ENCODE peak calls at places on chromosomes 1 and 21, in four cellular contexts. N is K562, E is HepG2, G is GM12878. V is an unnamed sample.

GRCh38 chr1:33393991-33394390 is 36.9 kb downstream of the PHC2 start:
- DNase-seq in E (no peak), N (no peak), G (no peak), V (no peak)

GRCh38 chr1:22114083-22115012 is 28.5 kb downstream of the WNT4 start:
- DNase-seq in G (no peak), N (no peak), E (no peak), V (peak)

GRCh38 chr1:191206808-191207207 is 729.1 kb upstream of the BRINP3 start:
- DNase-seq in G (no peak), E (no peak), N (no peak), V (no peak)

GRCh38 chr1:17861685-17862084 is 106.6 kb downstream of the ACTL8 start:
- DNase-seq in N (peak), E (no peak), G (no peak), V (peak)

GRCh38 chr21:26837539-26837938 is 7.7 kb downstream of the ADAMTS1 start:
- DNase-seq in G (no peak), N (no peak), E (no peak), V (no peak)

GRCh38 chr1:84505167-84506001 is 802 bp upstream of the SPATA1 start:
- DNase-seq in E (peak), N (peak), G (no peak), V (peak)

GRCh38 chr1:66271904-66272254 is 262.1 kb upstream of the SGIP1 start:
- DNase-seq in G (no peak), N (no peak), E (no peak), V (peak)

GRCh38 chr1:196152086-196152485 is 456.2 kb downstream of the KCNT2 start:
- DNase-seq in N (no peak), G (no peak), E (no peak), V (no peak)

GRCh38 chr1:178307264-178307663 is 189.5 kb downstream of the CLEC20A start:
- DNase-seq in N (no peak), E (no peak), G (no peak), V (no peak)

GRCh38 chr1:77548285-77548684 is 134.2 kb downstream of the ZZZ3 start:
- DNase-seq in E (no peak), G (no peak), N (no peak), V (no peak)

GRCh38 chr1:156078728-156079127 is 3.5 kb downstream of the MEX3A start:
- DNase-seq in E (no peak), N (no peak), G (no peak), V (no peak)

GRCh38 chr1:151165281-151165737 is 393 bp downstream of the LYSMD1 start:
- DNase-seq in N (peak), G (no peak), E (peak), V (peak)

GRCh38 chr1:26197813-26198212 is 7.4 kb downstream of the CATSPER4 start:
- DNase-seq in G (no peak), N (no peak), E (no peak), V (no peak)

GRCh38 chr1:41626616-41627375 is 142.3 kb upstream of the EDN2 start:
- DNase-seq in N (no peak), G (peak), E (no peak), V (no peak)

GRCh38 chr21:37071561-37072238 is 1.2 kb downstream of the PIGP start:
- DNase-seq in E (no peak), N (peak), G (no peak), V (peak)

GRCh38 chr1:24155011-24155782 is 12.3 kb upstream of the IL22RA1 start:
- DNase-seq in E (peak), G (peak), N (peak), V (peak)

GRCh38 chr1:152110365-152110859 is 4.8 kb downstream of the TCHH start:
- DNase-seq in N (no peak), E (no peak), G (no peak), V (no peak)

GRCh38 chr1:31669786-31670582 is 25.3 kb upstream of the PEF1 start:
- DNase-seq in G (no peak), N (peak), E (no peak), V (peak)

GRCh38 chr21:42765656-42766055 is 112.2 kb downstream of the PDE9A start:
- DNase-seq in N (no peak), G (no peak), E (no peak), V (no peak)

GRCh38 chr1:179447489-179447888 is 81.7 kb downstream of the AXDND1 start:
- DNase-seq in E (peak), G (no peak), N (peak), V (no peak)

GRCh38 chr1:154304664-154305337 is 16.1 kb upstream of the AQP10 start:
- DNase-seq in G (no peak), N (peak), E (peak), V (no peak)

GRCh38 chr1:3350441-3351261 is 103.8 kb upstream of the ARHGEF16 start:
- DNase-seq in G (no peak), E (peak), N (no peak), V (no peak)

GRCh38 chr1:46508760-46509159 is 19.1 kb downstream of the DMBX1 start:
- DNase-seq in E (no peak), N (peak), G (no peak), V (no peak)

GRCh38 chr1:166086113-166086908 is 80.5 kb downstream of the FAM78B start:
- DNase-seq in E (peak), G (peak), N (no peak), V (no peak)

GRCh38 chr21:17777321-17777720 is 41.8 kb downstream of the C21orf91 start:
- DNase-seq in E (no peak), G (no peak), N (no peak), V (no peak)

GRCh38 chr1:66275083-66275482 is 258.9 kb upstream of the SGIP1 start:
- DNase-seq in N (no peak), G (no peak), E (no peak), V (no peak)

GRCh38 chr1:46749921-46750404 is 31.0 kb upstream of the EFCAB14 start:
- DNase-seq in G (no peak), E (no peak), N (no peak), V (no peak)

GRCh38 chr1:43781574-43781973 is 74.2 kb downstream of the ST3GAL3 start:
- DNase-seq in E (no peak), G (no peak), N (no peak), V (no peak)

GRCh38 chr1:119008483-119009299 is 20.5 kb upstream of the TBX15 start:
- DNase-seq in E (peak), G (peak), N (peak), V (peak)

GRCh38 chr1:76868916-76869315 is 1.6 kb downstream of the ST6GALNAC5 start:
- DNase-seq in N (no peak), E (no peak), G (no peak), V (peak)

GRCh38 chr1:36128126-36128904 is 3.3 kb upstream of the COL8A2 start:
- DNase-seq in N (peak), E (no peak), G (no peak), V (peak)

GRCh38 chr1:51517361-51518032 is 1.6 kb downstream of the EPS15 start:
- DNase-seq in E (no peak), G (no peak), N (no peak), V (no peak)

GRCh38 chr1:198064181-198064580 is 92.6 kb upstream of the NEK7 start:
- DNase-seq in G (no peak), E (no peak), N (no peak), V (no peak)

DNA sequence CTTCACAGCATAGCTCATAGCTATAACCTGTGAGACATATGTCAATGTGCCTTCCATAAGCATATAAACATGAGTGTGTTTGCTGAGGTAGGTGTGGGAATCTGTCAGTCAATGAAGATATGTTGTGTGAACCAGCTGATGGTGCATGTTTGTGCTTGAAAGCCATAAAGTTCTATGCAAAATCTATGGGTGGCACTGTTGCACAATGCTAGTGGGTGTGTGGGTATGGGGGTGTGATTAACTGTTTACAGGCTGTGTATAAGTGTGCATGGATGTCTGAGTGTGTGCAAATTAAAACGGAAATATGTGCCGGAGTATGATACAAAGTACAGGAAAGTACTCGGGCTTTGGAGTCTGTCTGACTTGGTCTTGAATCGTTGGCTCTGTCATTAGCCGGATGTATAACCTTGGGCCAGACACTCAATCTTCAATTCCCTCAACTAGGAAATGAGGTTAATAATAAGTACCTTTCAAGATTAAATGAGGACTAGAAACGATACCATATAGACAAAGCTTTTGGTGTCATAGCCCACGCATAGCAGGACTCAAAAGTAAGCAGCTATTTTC is 926 bp upstream of the ATP2B4 start:
- DNase-seq in G (peak), E (peak), N (peak), V (peak)
- TF ChIP-seq POLR2AphosphoS5 in G (no peak), E (no peak), N (no peak), V (no peak)

DNA sequence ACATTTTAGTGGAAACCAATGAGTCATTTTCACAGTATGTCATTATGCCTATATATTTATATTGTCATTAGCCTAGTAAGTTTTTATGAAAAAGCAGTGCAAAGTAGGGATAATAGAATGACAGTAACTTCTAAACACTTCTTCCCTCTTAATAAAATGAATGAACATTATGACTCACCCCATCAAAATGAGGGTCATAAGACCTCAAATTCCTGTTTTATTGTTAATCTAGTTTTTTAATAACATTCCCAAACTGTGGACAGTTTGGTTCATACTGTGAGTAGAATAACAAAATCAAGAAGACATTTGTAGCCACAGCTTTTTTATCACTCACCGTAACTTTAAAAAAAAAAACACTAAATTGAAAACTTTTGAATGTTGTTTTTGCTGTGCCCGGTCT is 160.5 kb downstream of the LRRC40 start:
- DNase-seq in N (no peak), G (no peak), E (no peak), V (no peak)
- TF ChIP-seq JUND in N (no peak), G (no peak), E (no peak), V (peak)

GRCh38 chr1:231695439-231696255 is 69.1 kb downstream of the DISC1 start:
- DNase-seq in G (no peak), N (no peak), E (no peak), V (peak)
- TF ChIP-seq FOXM1 in G (no peak), N (no peak), E (no peak), V (no peak)

GRCh38 chr1:12293416-12293815 is 63.6 kb downstream of the VPS13D start:
- DNase-seq in E (no peak), N (no peak), G (no peak), V (no peak)
- TF ChIP-seq POLR2AphosphoS5 in E (no peak), N (no peak), G (no peak), V (no peak)

DNA sequence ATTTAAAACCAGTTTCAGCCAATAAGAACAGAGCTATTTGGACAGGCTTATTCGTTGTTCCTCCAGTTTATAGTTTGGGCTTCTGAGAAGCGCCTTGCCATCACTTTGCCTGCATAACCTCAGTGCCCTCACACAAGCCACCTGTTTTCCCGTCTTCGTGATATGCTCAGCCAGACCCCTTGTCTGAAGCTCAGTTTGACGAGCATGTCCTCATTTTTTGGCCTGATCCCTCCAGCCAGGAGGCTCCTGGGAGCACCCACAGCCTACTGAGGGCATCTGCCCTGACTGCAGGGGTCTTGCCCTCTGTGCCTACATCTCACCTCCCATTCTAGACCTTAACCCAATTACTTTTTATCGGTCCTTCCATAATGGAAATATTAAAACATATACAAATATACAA is 95.3 kb downstream of the ADARB1 start:
- DNase-seq in E (no peak), N (no peak), G (no peak), V (no peak)
- TF ChIP-seq JUND in E (no peak), N (no peak), G (no peak), V (no peak)

DNA sequence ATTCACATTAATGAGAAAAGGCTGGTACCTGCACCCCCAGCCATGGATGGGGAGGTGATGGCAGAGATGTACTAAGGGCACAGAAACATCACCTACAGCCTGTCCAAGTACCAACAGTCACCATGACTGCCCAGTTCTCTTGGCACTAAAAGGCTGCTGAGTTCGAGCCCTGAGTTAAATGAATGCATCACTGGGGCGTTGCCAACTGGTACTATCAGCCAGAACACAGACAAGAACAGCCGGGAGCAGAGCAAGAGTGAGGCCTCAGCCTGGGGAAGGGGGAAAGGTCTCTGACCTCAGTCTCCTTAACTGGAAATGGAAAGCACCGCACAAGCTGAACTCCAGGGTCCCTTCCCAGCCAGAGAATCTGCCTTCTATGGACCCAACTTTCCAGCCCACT is 60.5 kb downstream of the GLIS1 start:
- DNase-seq in E (no peak), N (no peak), G (no peak), V (no peak)
- TF ChIP-seq FOXM1 in E (no peak), N (no peak), G (no peak), V (no peak)

DNA sequence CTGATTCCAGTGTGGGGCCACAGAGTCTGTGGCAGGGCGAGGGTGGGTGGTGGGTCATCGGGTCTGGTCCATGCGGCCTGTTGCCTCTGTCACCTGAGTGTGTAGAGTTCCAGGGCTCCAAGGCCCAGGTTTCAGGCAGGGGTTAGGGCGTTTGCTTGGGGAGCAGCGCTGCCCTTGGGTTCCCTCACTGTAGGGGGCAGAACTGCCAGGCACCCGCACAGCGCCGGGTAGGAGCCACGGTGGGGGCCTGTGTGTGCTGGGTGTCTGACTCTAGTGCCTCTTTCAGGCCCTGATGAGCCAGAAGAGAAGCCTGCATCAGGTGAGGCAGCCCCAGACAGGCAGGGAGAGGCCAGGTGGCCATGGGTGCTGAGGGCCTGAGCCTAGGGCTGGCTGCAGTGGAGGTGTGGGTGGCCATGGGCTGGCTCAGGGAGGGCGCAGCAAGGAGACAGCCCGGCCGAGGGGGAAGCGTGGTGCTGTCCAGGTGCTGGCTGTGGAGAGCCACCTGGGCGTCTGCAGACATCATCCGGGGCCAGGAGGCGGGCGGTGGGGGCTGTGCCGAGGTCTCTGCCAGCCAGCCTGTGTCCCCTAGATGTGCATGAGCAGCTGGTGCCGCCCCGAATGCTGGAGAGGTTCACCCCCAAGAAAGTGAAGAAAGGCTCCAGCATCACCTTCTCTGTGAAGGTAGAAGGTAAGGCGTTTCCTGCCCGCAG is 72.3 kb downstream of the TRIM11 start:
- DNase-seq in G (no peak), E (no peak), N (no peak), V (no peak)
- TF ChIP-seq POLR2AphosphoS5 in G (no peak), E (no peak), N (no peak), V (no peak)

GRCh38 chr1:54327386-54328116 is 78.6 kb downstream of the SSBP3 start:
- DNase-seq in N (peak), G (no peak), E (no peak), V (peak)
- TF ChIP-seq JUND in N (no peak), G (no peak), E (no peak), V (no peak)